ENCODE peak calls at places on chromosomes 13 and 19, in four cellular contexts. H is activated CD8-positive, alpha-beta T cell treated with anti-CD3 and anti-CD28 coated beads for 36 hours; J is GM20000; X is neural crest cell. Z is an unnamed sample.

GRCh38 chr13:80605007-80605406 is 264.1 kb upstream of the SPRY2 start:
- DNase-seq in H (no peak), J (no peak), X (no peak), Z (no peak)

GRCh38 chr19:58401825-58402433 is 6.5 kb downstream of the RNF225 start:
- DNase-seq in H (no peak), J (peak; percentile 6), X (no peak), Z (no peak)

GRCh38 chr19:19643158-19644053 is at the start of gene GMIP:
- DNase-seq in H (peak; percentile 93), J (peak; percentile 97), X (peak; percentile 79), Z (peak; percentile 88)

GRCh38 chr13:55560331-55560730 is 1580.4 kb upstream of the PRR20A start:
- DNase-seq in H (no peak), J (no peak), X (no peak), Z (no peak)

GRCh38 chr19:39052243-39052746 is 19.9 kb upstream of the FBXO27 start:
- DNase-seq in H (peak; percentile 83), J (peak; percentile 52), X (peak; percentile 56), Z (peak; percentile 59)

GRCh38 chr19:33771308-33772101 is 25.2 kb upstream of the KCTD15 start:
- DNase-seq in H (peak; percentile 77), J (peak; percentile 86), X (peak; percentile 84), Z (peak; percentile 65)

GRCh38 chr19:347946-348861 is 3.6 kb upstream of the MIER2 start:
- DNase-seq in H (no peak), J (no peak), X (no peak), Z (no peak)

GRCh38 chr13:26017932-26018690 is 33.7 kb downstream of the SHISA2 start:
- DNase-seq in H (no peak), J (peak; percentile 3), X (no peak), Z (no peak)

GRCh38 chr13:108728370-108728769 is 99.0 kb downstream of the MYO16 start:
- DNase-seq in H (no peak), J (no peak), X (no peak), Z (peak; percentile 9)

GRCh38 chr13:24263652-24264051 is 45.7 kb upstream of the C1QTNF9 start:
- DNase-seq in H (no peak), J (no peak), X (no peak), Z (no peak)
- TF ChIP-seq CTCF in H (no peak), J (no peak), X (no peak), Z (no peak)

DNA sequence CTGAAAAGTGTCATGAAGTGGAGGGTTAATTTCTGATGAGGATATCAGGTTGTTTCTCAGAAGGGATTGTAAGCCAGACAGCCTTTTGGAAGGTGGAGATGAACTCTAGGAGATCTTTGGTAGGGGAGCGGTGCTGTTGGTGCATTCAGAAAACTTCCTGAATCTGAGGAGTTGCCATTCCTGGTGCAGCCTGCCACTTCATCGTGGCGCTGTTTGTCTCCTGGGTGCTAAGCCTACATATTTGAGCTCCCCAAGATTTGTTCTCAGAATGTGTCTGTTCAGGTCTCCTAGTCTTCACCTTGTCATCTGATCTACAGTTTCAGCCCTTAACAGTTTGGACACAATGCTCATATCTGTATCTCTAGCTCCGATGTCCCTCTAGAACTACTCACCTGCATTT is 285.6 kb downstream of the MTUS2 start:
- DNase-seq in H (no peak), J (no peak), X (no peak), Z (peak; percentile 20)
- TF ChIP-seq CTCF in H (no peak), J (no peak), X (peak; percentile 48), Z (peak; percentile 42)

DNA sequence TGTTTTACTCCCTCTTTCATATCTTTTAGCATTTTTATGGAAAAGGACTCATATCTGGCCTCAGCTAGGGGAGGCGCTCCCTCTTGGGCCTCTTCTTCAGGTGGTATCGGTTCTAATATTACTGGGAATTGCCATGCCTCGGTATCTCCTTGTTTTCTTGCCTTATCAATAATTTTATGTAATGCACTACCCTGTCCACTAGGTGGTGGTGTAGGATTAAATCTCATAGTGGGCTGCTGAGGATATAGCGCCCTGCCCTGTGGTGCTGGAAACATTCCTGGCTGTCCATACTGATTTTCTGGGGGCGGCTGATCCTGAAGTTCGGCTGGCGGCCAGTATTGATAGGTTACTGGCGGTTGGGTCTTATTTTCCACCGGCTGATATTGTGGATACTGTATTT is 35.8 kb downstream of the ZNF420 start:
- DNase-seq in H (no peak), J (no peak), X (no peak), Z (peak; percentile 4)
- TF ChIP-seq CTCF in H (peak; percentile 25), J (peak; percentile 16), X (peak; percentile 44), Z (no peak)

GRCh38 chr19:46404884-46405658 is 8.3 kb downstream of the CCDC8 start:
- DNase-seq in H (peak; percentile 40), J (no peak), X (no peak), Z (peak; percentile 54)
- TF ChIP-seq CTCF in H (no peak), J (no peak), X (peak; percentile 46), Z (no peak)

DNA sequence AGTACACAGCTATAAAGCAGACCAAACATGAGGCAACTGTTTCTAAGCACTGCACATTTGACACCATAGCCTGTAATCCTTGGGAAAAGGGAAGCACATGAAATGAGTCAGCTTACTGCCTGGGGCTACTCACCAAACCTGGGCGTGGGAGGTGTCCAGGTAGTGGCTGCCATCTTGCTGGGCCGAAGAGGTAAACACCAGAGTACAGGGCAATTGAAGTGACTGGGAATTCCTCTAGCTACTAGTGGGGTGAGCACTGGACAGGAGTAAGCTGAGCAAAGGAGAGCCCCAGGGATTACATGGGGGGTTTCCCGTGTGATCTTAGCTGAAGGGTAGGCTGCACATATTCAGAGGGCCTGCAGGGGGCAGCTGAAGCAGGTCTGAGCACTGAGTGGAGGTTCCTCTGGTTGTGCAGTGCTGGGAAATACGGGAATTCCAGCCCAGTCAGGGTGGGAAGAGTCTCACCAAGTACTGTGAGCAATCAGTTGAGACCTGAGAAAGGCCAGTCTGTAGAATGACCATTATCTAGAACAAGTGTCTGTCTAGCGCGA is 140.5 kb downstream of the SLC7A1 start:
- DNase-seq in H (peak; percentile 14), J (peak; percentile 53), X (no peak), Z (peak; percentile 62)
- TF ChIP-seq CTCF in H (peak; percentile 44), J (peak; percentile 67), X (peak; percentile 53), Z (peak; percentile 71)

DNA sequence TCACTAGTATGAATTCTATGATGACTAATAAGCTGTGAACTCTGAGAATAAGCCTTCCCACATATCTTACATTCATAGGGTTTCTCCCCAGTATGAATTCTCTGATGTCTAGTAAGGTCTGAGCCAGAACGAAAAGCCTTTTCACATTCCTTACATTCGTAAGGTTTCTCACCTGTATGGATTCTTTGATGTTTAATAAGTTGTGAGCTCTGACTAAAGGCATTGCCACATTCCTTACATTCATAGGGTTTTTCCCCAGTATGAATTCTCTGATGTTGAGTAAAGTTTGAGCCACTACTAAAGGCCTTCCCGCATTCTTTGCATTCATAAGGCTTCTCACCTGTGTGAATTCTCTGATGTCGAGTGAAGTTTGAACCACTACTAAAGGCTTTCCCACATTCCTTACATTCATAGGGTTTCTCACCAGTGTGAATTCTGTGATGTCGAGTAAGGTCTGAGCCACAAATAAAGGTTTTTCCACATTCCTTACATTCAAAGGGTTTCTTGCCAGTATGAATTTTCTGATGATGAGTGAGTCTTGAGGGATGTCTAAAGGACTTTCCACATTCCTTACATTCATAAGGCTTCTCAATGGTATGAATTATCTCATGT is 30.7 kb upstream of the ZFP82 start:
- DNase-seq in H (no peak), J (no peak), X (no peak), Z (no peak)
- TF ChIP-seq CTCF in H (no peak), J (no peak), X (no peak), Z (no peak)

DNA sequence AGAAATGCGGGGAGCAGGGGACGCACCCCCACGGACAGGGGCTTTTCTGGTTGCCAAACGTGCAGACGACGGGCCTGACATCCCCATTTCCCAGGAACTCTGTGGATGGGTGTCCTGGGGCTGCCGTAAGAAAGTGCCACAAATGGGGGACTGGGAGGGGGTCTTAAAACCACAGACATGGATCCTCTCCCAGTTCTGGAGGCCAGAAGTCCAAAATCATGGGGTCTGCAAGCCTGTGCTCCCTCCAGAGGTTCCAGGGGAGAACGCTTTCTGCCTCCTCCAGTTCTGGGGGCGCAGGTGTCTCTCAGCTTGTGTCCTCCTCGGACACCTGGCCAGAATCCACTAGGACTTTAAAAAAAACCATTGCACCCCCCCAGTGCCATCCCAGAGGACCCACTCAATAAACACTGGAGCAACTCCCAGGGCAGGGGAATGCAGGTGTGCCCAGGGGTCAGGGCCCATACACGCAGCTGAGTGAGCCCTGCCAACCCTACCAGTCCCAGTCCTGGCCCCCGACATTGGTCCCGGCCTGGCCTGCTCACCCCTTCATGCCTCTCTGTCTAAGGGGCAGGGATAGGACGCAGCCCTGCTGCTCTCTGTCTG is 103.9 kb downstream of the GADD45B start:
- DNase-seq in H (no peak), J (no peak), X (no peak), Z (no peak)
- TF ChIP-seq CTCF in H (peak; percentile 44), J (no peak), X (peak; percentile 32), Z (no peak)

DNA sequence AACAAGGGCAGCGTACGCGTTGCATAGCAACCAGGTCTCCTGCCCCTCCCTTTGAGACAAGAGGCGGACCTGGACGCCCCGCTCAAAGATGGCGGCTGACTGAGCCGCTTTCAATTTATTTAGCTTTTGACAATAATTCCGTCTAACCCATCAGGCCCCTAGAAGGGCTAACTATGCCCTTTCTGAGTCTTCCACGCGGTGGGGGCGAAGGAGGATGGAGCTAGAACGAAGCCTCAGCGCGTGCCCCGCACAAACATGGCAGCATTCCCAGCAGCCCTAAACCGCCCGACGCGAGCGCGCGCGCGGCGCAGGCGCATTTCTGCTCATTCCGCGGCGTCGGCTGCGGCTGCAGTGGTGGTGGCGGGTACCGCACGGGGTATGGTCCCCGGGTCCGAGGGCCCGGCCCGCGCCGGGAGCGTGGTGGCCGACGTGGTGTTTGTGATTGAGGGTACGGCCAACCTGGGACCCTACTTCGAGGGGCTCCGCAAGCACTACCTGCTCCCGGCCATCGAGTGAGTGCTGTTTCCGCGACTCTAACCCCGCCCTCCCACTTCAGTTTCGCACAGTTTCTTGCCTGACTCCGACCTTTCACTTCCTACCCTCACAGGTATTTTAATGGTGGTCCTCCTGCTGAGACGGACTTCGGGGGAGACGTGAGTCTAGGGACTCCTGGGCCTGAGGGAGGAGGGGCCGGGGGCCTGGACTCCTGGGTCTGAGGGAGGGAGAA is at the start of gene MED25:
- DNase-seq in H (peak; percentile 86), J (peak; percentile 93), X (peak; percentile 82), Z (peak; percentile 86)
- TF ChIP-seq CTCF in H (no peak), J (no peak), X (peak; percentile 52), Z (no peak)

GRCh38 chr13:58907347-58907746 is 1256.4 kb downstream of the DIAPH3 start:
- DNase-seq in H (no peak), J (no peak), X (no peak), Z (no peak)
- TF ChIP-seq CTCF in H (no peak), J (no peak), X (peak; percentile 36), Z (no peak)

GRCh38 chr13:51435002-51435578 is 17.7 kb downstream of the INTS6 start:
- DNase-seq in H (no peak), J (no peak), X (no peak), Z (peak; percentile 41)
- TF ChIP-seq CTCF in H (peak; percentile 68), J (no peak), X (peak; percentile 78), Z (peak; percentile 26)

Z was measured in NB4.